ENCODE peak calls at places on chromosome 17, in four cellular contexts. P is H9, L is IMR-90, M is H1. W is an unnamed sample.

GRCh38 chr17:8324913-8325312 is 14.7 kb upstream of the ODF4 start:
- DNase-seq in P (no peak), L (no peak), M (no peak), W (no peak)

GRCh38 chr17:36743130-36743529 is 141.7 kb downstream of the MRM1 start:
- DNase-seq in P (no peak), L (no peak), M (no peak), W (peak)

GRCh38 chr17:78559749-78560368 is 17.3 kb downstream of the DNAH17 start:
- DNase-seq in P (peak), L (no peak), M (peak), W (peak)

GRCh38 chr17:32241521-32242094 is 24.0 kb upstream of the RHBDL3 start:
- DNase-seq in P (no peak), L (no peak), M (no peak), W (peak)

GRCh38 chr17:74407384-74407783 is 24.5 kb upstream of the GPRC5C start:
- DNase-seq in P (no peak), L (no peak), M (no peak), W (no peak)

GRCh38 chr17:1252203-1252608 is 18.0 kb upstream of the BHLHA9 start:
- DNase-seq in P (no peak), L (no peak), M (no peak), W (peak)

GRCh38 chr17:46894024-46894423 is 28.9 kb upstream of the GOSR2 start:
- DNase-seq in P (no peak), L (no peak), M (no peak), W (no peak)

GRCh38 chr17:73595931-73596330 is 48.3 kb downstream of the SDK2 start:
- DNase-seq in P (no peak), L (no peak), M (no peak), W (no peak)

GRCh38 chr17:7046127-7046724 is 2.3 kb upstream of the SLC16A11 start:
- DNase-seq in P (peak), L (no peak), M (no peak), W (peak)

GRCh38 chr17:81509048-81509686 is 3.4 kb downstream of the ACTG1 start:
- DNase-seq in P (peak), L (no peak), M (no peak), W (peak)

GRCh38 chr17:55275894-55276804 is 11.4 kb downstream of the HLF start:
- DNase-seq in P (no peak), L (no peak), M (no peak), W (no peak)

GRCh38 chr17:73990290-73990689 is 213.2 kb upstream of the RPL38 start:
- DNase-seq in P (no peak), L (no peak), M (no peak), W (no peak)

GRCh38 chr17:67959510-67959909 is 36.8 kb downstream of the C17orf58 start:
- DNase-seq in P (no peak), L (no peak), M (no peak), W (peak)

GRCh38 chr17:77859411-77859810 is 99.1 kb upstream of the TNRC6C start:
- DNase-seq in P (no peak), L (no peak), M (no peak), W (no peak)

GRCh38 chr17:74569001-74569391 is 1.7 kb upstream of the CD300H start:
- DNase-seq in P (no peak), L (no peak), M (no peak), W (no peak)

GRCh38 chr17:78883533-78884131 is 19.4 kb downstream of the CEP295NL start:
- DNase-seq in P (peak), L (peak), M (no peak), W (peak)

GRCh38 chr17:68908045-68908444 is 47.1 kb downstream of the ABCA8 start:
- DNase-seq in P (no peak), L (no peak), M (no peak), W (no peak)

GRCh38 chr17:32222621-32223020 is 43.0 kb upstream of the RHBDL3 start:
- DNase-seq in P (no peak), L (peak), M (no peak), W (peak)

GRCh38 chr17:27586203-27586701 is 44.7 kb upstream of the LGALS9 start:
- DNase-seq in P (no peak), L (peak), M (no peak), W (no peak)

GRCh38 chr17:75637561-75637960 is 4.3 kb downstream of the SMIM5 start:
- DNase-seq in P (no peak), L (no peak), M (no peak), W (no peak)

GRCh38 chr17:27608330-27609230 is 22.4 kb upstream of the LGALS9 start:
- DNase-seq in P (no peak), L (no peak), M (no peak), W (no peak)

GRCh38 chr17:66714046-66715023 is 120.6 kb upstream of the CACNG5 start:
- DNase-seq in P (peak), L (no peak), M (no peak), W (no peak)

GRCh38 chr17:63458478-63458877 is 12.4 kb upstream of the CYB561 start:
- DNase-seq in P (no peak), L (no peak), M (no peak), W (no peak)

GRCh38 chr17:75267403-75268232 is 3.4 kb downstream of the MIF4GD start:
- DNase-seq in P (peak), L (no peak), M (peak), W (peak)

GRCh38 chr17:7404737-7405412 is 978 bp upstream of the TMEM256 start:
- DNase-seq in P (peak), L (no peak), M (no peak), W (peak)

GRCh38 chr17:59372138-59372751 is 40.8 kb downstream of the YPEL2 start:
- DNase-seq in P (no peak), L (peak), M (no peak), W (no peak)

GRCh38 chr17:1906622-1907021 is 76.8 kb downstream of the RPA1 start:
- DNase-seq in P (no peak), L (no peak), M (no peak), W (peak)

GRCh38 chr17:43902190-43902589 is 5.1 kb downstream of the MPP2 start:
- DNase-seq in P (no peak), L (no peak), M (no peak), W (no peak)

GRCh38 chr17:76278952-76279741 is 14.0 kb downstream of the UBALD2 start:
- DNase-seq in P (peak), L (peak), M (peak), W (peak)

GRCh38 chr17:61201211-61201610 is 198.4 kb upstream of the TBX2 start:
- DNase-seq in P (no peak), L (peak), M (no peak), W (no peak)
- H3K56ac ChIP-seq in P (no peak), L (peak), M (no peak), W (no peak)

GRCh38 chr17:48618366-48618896 is 3.3 kb upstream of the HOXB8 start:
- DNase-seq in P (peak), L (peak), M (no peak), W (peak)
- H3K4me2 ChIP-seq in P (no peak), L (peak), M (no peak), W (no peak)

GRCh38 chr17:21357696-21358095 is 18.5 kb upstream of the KCNJ12 start:
- DNase-seq in P (no peak), L (no peak), M (no peak), W (peak)

GRCh38 chr17:21355586-21355985 is 20.6 kb upstream of the KCNJ12 start:
- DNase-seq in P (no peak), L (no peak), M (no peak), W (no peak)

GRCh38 chr17:21358185-21358584 is 18.0 kb upstream of the KCNJ12 start:
- DNase-seq in P (no peak), L (no peak), M (no peak), W (no peak)

GRCh38 chr17:21357281-21357680 is 18.9 kb upstream of the KCNJ12 start:
- DNase-seq in P (no peak), L (no peak), M (no peak), W (no peak)

GRCh38 chr17:21356537-21357127 is 19.5 kb upstream of the KCNJ12 start:
- DNase-seq in P (no peak), L (no peak), M (no peak), W (no peak)
- H3K56ac ChIP-seq in P (no peak), L (no peak), M (peak), W (no peak)

DNA sequence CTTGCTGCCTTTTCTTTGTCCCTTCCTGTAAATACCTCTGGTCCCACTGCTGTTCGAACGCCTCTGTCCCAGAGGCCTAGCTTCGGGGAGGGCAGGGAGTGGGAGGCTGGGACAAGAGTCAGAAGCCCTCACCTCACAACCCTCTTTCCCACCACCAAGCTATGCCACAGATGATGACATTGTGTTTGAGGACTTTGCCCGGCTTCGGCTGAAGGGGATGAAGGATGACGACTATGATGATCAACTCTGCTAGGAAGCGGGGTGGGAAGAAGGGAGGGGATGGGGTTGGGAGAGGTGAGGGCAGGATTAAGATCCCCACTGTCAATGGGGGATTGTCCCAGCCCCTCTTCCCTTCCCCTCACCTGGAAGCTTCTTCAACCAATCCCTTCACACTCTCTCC is 10.4 kb downstream of the ARRB2 start:
- DNase-seq in P (no peak), L (no peak), M (no peak), W (no peak)
- H3K4me2 ChIP-seq in P (no peak), L (no peak), M (no peak), W (no peak)

GRCh38 chr17:34997355-34997862 is 17.1 kb downstream of the LIG3 start:
- DNase-seq in P (no peak), L (peak), M (no peak), W (no peak)

GRCh38 chr17:34993031-34993430 is 12.7 kb downstream of the LIG3 start:
- DNase-seq in P (no peak), L (no peak), M (no peak), W (no peak)

GRCh38 chr17:34999456-34999855 is 19.1 kb downstream of the LIG3 start:
- DNase-seq in P (no peak), L (no peak), M (no peak), W (no peak)

GRCh38 chr17:34998205-34998604 is 17.9 kb downstream of the LIG3 start:
- DNase-seq in P (peak), L (peak), M (peak), W (peak)

GRCh38 chr17:34996422-34997029 is 16.2 kb downstream of the LIG3 start:
- DNase-seq in P (no peak), L (no peak), M (no peak), W (no peak)
- H3K56ac ChIP-seq in P (no peak), L (no peak), M (no peak), W (no peak)

DNA sequence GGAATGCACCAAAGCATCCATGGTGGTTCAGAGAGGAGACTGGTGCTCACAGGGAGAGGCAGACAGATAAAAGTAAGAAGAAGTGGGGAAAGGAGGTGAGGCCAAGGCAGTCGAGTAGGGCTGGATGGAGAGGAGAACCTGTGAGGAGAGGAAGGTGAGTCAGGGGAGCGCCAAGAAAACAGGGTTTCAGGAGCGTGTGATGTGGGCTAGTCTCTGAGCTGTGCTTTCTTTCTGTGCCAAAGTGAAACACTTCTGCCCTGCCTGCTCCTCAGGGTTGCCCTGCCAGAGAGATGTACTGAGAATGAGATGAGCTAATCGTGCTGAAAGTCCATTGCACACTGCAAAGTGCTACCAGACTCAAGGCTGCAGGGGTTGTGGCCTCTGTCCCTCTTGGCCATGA is 310.7 kb upstream of the CCL2 start:
- DNase-seq in P (no peak), L (no peak), M (no peak), W (no peak)
- H3K4me2 ChIP-seq in P (no peak), L (no peak), M (no peak), W (no peak)

W was measured in mesendoderm.